ENCODE peak calls at places on chromosomes 7 and 10, in seven cellular contexts. M is neural progenitor cell, N is HepG2, W is mesendoderm, G is endodermal cell, C is fibroblast of lung, Y is heart left ventricle. J is an unnamed sample.
A peak's percentile ranks its signal among the peaks of the same experiment; 100 is the strongest.

GRCh38 chr7:46937826-46938225 is 644.1 kb downstream of the TNS3 start:
- DNase-seq in C (no peak), Y (no peak), M (no peak), G (no peak), N (no peak), W (peak; percentile 29), J (no peak)

GRCh38 chr7:151782598-151783448 is 94.1 kb downstream of the PRKAG2 start:
- DNase-seq in G (peak; percentile 95), M (peak; percentile 94), Y (peak; percentile 81), W (peak; percentile 85), C (peak; percentile 52), N (peak; percentile 43), J (peak; percentile 58)

GRCh38 chr7:17211307-17211836 is 87.1 kb upstream of the AHR start:
- DNase-seq in G (no peak), W (no peak), C (no peak), M (no peak), Y (no peak), N (no peak), J (no peak)

GRCh38 chr10:81127931-81128330 is 590.2 kb downstream of the SH2D4B start:
- DNase-seq in C (no peak), Y (no peak), G (no peak), M (no peak), N (no peak), W (no peak), J (no peak)

GRCh38 chr7:24840543-24840942 is 83.3 kb upstream of the GSDME start:
- DNase-seq in G (no peak), N (no peak), C (peak; percentile 28), M (no peak), Y (no peak), W (no peak), J (no peak)

GRCh38 chr7:46197833-46198540 is 276.9 kb upstream of the IGFBP3 start:
- DNase-seq in W (no peak), Y (no peak), N (no peak), C (no peak), M (no peak), G (no peak), J (no peak)

GRCh38 chr7:100887186-100887954 is 2.1 kb downstream of the UFSP1 start:
- DNase-seq in G (no peak), C (no peak), N (no peak), W (no peak), M (no peak), Y (peak; percentile 43), J (peak; percentile 59)

GRCh38 chr7:36048141-36048901 is 104.7 kb upstream of the EEPD1 start:
- DNase-seq in C (peak; percentile 98), M (no peak), G (no peak), W (no peak), N (no peak), Y (no peak), J (no peak)

GRCh38 chr7:157011333-157012112 is 1.1 kb upstream of the MNX1 start:
- DNase-seq in N (peak; percentile 86), Y (no peak), C (no peak), G (peak; percentile 88), W (peak; percentile 57), M (peak; percentile 53), J (no peak)

GRCh38 chr7:33979807-33980355 is 74.5 kb downstream of the BMPER start:
- DNase-seq in W (peak; percentile 90), C (peak; percentile 76), Y (no peak), N (peak; percentile 5), G (no peak), M (no peak), J (no peak)

GRCh38 chr10:44990302-44990655 is 10.4 kb upstream of the ZNF22 start:
- DNase-seq in C (no peak), W (peak; percentile 82), G (peak; percentile 88), Y (peak; percentile 64), M (peak; percentile 76), N (peak; percentile 71), J (no peak)
- H3K27ac ChIP-seq in C (no peak overlapping the region), W (no peak overlapping the region), G (no peak overlapping the region), Y (peak overlapping the region; percentile 15), M (no peak overlapping the region), N (peak overlapping the region; percentile 55), J (no peak overlapping the region)

DNA sequence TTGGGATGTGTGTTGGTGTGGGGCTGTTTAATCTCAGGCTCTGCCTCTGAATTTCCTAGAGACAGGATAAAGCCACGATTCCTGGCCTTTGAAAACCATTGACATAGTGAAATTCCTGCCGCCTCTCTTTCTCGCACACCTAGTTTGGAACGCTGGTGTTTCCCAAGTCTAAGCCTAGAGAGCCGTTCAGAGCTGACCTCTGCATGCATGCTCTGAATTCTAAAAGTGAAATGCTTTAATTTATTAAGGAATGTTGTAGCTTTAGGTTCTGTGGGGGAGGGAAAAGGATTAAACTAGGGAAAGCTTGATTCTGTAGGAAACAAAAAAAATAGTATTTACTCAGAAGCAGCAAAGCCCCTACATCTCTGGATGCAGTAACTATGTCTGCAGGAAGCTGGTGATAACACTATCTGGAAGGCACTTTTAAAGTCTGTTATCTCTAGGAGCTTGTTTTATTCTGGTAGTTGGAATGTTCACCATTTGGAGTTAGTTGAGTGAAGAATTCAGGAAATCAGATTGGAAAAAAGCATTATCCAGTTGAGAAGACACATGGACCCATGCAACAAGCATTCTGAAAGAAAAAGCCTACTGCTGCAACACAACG is 27.3 kb downstream of the PFKP start:
- DNase-seq in C (no peak), G (no peak), Y (no peak), W (peak; percentile 92), M (peak; percentile 23), N (peak; percentile 16), J (no peak)
- H3K4me3 ChIP-seq in C (peak overlapping the region; percentile 18), G (peak overlapping the region; percentile 27), Y (no peak overlapping the region), W (no peak overlapping the region), M (no peak overlapping the region), N (no peak overlapping the region), J (no peak overlapping the region)

GRCh38 chr7:1666251-1666778 is 3.8 kb upstream of the ELFN1 start:
- DNase-seq in N (no peak), Y (no peak), M (peak; percentile 47), G (peak; percentile 69), W (no peak), C (no peak), J (no peak)

GRCh38 chr7:1668486-1668931 is 1.6 kb upstream of the ELFN1 start:
- DNase-seq in N (no peak), G (peak; percentile 77), Y (peak; percentile 65), M (peak; percentile 46), C (no peak), W (peak; percentile 33), J (no peak)

GRCh38 chr7:1665721-1666250 is 4.3 kb upstream of the ELFN1 start:
- DNase-seq in M (peak; percentile 78), Y (no peak), C (no peak), W (no peak), G (peak; percentile 73), N (no peak), J (no peak)

GRCh38 chr7:1667566-1668485 is 2.3 kb upstream of the ELFN1 start:
- DNase-seq in G (peak; percentile 79), C (no peak), M (peak; percentile 78), N (no peak), Y (no peak), W (peak; percentile 22), J (peak; percentile 20)

GRCh38 chr7:1666779-1667565 is 3.1 kb upstream of the ELFN1 start:
- DNase-seq in W (no peak), G (peak; percentile 68), N (no peak), M (peak; percentile 52), Y (no peak), C (no peak), J (no peak)
- H3K27me3 ChIP-seq in W (peaks cover 39% of the 10 kb centered on the region), G (peaks cover 82% of the 10 kb centered on the region), N (peaks cover 9% of the 10 kb centered on the region), M (peaks cover 98% of the 10 kb centered on the region), Y (peaks cover 6% of the 10 kb centered on the region), C (peaks cover 30% of the 10 kb centered on the region), J (peaks cover 38% of the 10 kb centered on the region)

GRCh38 chr10:86952106-86952505 is 5.3 kb downstream of the MMRN2 start:
- DNase-seq in W (no peak), G (no peak), N (no peak), Y (no peak), M (no peak), C (no peak), J (no peak)
- H3K27ac ChIP-seq in W (no peak overlapping the region), G (no peak overlapping the region), N (no peak overlapping the region), Y (peak overlapping the region; percentile 88), M (no peak overlapping the region), C (no peak overlapping the region), J (no peak overlapping the region)

DNA sequence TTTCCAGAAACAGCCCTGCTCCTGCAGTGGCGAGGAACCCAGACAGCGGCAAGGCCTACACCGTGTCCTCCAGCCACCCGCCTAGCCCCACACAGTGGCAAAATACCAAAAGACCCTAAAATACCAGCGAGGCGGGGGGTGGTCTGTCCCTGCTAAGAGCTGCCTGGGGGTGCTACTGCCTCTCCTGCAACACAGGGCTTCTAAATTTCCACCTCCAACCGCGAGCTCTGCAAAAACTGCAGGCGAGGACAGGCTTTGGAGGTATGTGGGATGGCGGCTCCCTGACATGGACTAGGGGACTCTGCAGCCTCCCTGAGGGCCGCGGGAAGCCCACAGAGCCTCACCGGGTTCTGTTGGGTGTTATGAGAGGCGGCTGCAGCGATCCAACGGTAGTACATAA is 122.3 kb downstream of the WDR37 start:
- DNase-seq in C (no peak), N (no peak), M (no peak), W (no peak), Y (no peak), G (no peak), J (no peak)
- H3K4me3 ChIP-seq in C (no peak overlapping the region), N (no peak overlapping the region), M (no peak overlapping the region), W (no peak overlapping the region), Y (no peak overlapping the region), G (no peak overlapping the region), J (no peak overlapping the region)

DNA sequence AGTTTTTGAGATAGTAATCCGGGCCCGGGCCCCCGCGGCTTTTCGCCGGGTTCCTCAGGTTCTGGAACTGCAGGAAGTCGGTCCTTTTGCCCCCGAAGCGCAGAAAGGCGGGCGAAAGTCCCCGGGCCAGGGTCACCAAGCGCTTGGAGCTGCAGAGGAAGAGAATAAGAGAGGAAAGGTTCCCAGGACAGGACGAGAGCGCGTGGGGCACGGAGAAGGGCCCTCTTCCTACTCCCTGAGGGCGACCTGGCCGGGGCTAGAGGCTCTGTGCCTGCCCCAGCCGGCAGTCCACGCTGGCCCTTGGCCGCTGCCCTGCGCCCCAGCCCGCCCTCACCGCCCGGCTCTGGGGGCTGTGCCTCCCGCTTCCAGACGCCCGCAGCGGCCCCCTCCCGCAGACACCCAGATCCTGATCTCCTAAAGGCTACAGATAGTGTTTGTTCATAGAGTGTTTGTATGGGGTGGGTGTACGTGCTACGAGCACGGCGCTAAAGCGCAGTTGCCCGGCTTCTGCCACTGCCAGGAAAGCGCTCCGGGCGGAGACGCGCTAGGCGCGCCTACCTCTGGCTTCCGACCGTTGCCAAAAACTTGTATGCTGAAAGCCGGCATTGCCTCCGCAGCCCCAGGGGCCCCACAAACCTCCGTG is 3.2 kb downstream of the HPSE2 start:
- DNase-seq in C (peak; percentile 40), Y (no peak), W (peak; percentile 66), N (no peak), M (peak; percentile 77), G (peak; percentile 84), J (no peak)
- H3K27me3 ChIP-seq in C (peaks cover 23% of the 10 kb centered on the region), Y (peaks cover 45% of the 10 kb centered on the region), W (peaks cover 36% of the 10 kb centered on the region), N (peaks cover 8% of the 10 kb centered on the region), M (peaks cover 100% of the 10 kb centered on the region), G (peaks cover 97% of the 10 kb centered on the region), J (peaks cover 37% of the 10 kb centered on the region)

GRCh38 chr7:42217053-42217452 is 20.0 kb downstream of the GLI3 start:
- DNase-seq in N (no peak), M (peak; percentile 36), C (no peak), G (no peak), Y (no peak), W (no peak), J (no peak)
- H3K27ac ChIP-seq in N (no peak overlapping the region), M (peak overlapping the region; percentile 62), C (no peak overlapping the region), G (peak overlapping the region; percentile 40), Y (no peak overlapping the region), W (no peak overlapping the region), J (no peak overlapping the region)